ENCODE peak calls at places on chromosomes 16 and 17, in nine cellular contexts. L is effector memory CD4-positive, alpha-beta T cell; X is cardiac muscle cell; Y is kidney epithelial cell; K is fibroblast of mammary gland; R is aorta; J is sciatic nerve; A is stromal cell of bone marrow; U is brain microvascular endothelial cell. Q is an unnamed sample.

GRCh38 chr16:24771779-24772157 is 42.3 kb downstream of the TNRC6A start:
- DNase-seq in L (no peak), X (peak; percentile 31), Y (no peak), K (peak; percentile 15), R (no peak), J (no peak), A (no peak), U (no peak), Q (no peak)

GRCh38 chr16:61900482-61900881 is 135.8 kb downstream of the CDH8 start:
- DNase-seq in L (no peak), X (peak; percentile 8), Y (no peak), K (peak; percentile 15), R (no peak), J (no peak), A (peak; percentile 43), U (peak; percentile 89), Q (no peak)

GRCh38 chr16:51756447-51757123 is 605.5 kb upstream of the SALL1 start:
- DNase-seq in L (no peak), X (no peak), Y (no peak), K (no peak), R (no peak), J (no peak), A (no peak), U (no peak), Q (no peak)

GRCh38 chr16:10906914-10907756 is 30.1 kb downstream of the CIITA start:
- DNase-seq in L (no peak), X (no peak), Y (no peak), K (no peak), R (peak; percentile 81), J (no peak), A (no peak), U (no peak), Q (no peak)

GRCh38 chr17:76672270-76672851 is 28.8 kb upstream of the ST6GALNAC1 start:
- DNase-seq in L (no peak), X (no peak), Y (no peak), K (no peak), R (no peak), J (no peak), A (no peak), U (no peak), Q (no peak)

GRCh38 chr16:85720319-85720637 is 30.6 kb downstream of the C16orf74 start:
- DNase-seq in L (no peak), X (no peak), Y (peak; percentile 23), K (no peak), R (no peak), J (no peak), A (no peak), U (no peak), Q (no peak)

GRCh38 chr16:51409001-51409675 is 258.1 kb upstream of the SALL1 start:
- DNase-seq in L (no peak), X (peak; percentile 48), Y (no peak), K (peak; percentile 89), R (no peak), J (no peak), A (no peak), U (peak; percentile 2), Q (no peak)

GRCh38 chr17:40451420-40451819 is 8.2 kb downstream of the IGFBP4 start:
- DNase-seq in L (no peak), X (peak; percentile 98), Y (no peak), K (peak; percentile 97), R (peak; percentile 94), J (peak; percentile 88), A (peak; percentile 88), U (no peak), Q (no peak)

GRCh38 chr16:89525146-89525913 is 17.1 kb downstream of the SPG7 start:
- DNase-seq in L (no peak), X (no peak), Y (no peak), K (no peak), R (no peak), J (no peak), A (no peak), U (no peak), Q (no peak)

GRCh38 chr16:53112015-53112414 is 57.2 kb downstream of the CHD9 start:
- DNase-seq in L (no peak), X (peak; percentile 26), Y (no peak), K (no peak), R (no peak), J (no peak), A (no peak), U (no peak), Q (no peak)

GRCh38 chr17:82236142-82236971 is 7.5 kb downstream of the SLC16A3 start:
- DNase-seq in L (peak; percentile 44), X (peak; percentile 63), Y (no peak), K (peak; percentile 61), R (peak; percentile 89), J (peak; percentile 83), A (no peak), U (no peak), Q (peak; percentile 47)

Q was measured in NCI-H187.